ENCODE peak calls at places on chromosomes 2 and 18, in eight cellular contexts. V is transverse colon, L is Peyer's patch, T is A549, R is esophagus muscularis mucosa, U is breast epithelium, O is sigmoid colon, B is HCT116. A is an unnamed sample.

GRCh38 chr2:177164131-177164530 is 48.5 kb upstream of the HNRNPA3 start:
- DNase-seq in U (no peak), V (no peak), R (no peak), O (no peak), B (no peak), T (no peak), L (no peak), A (no peak)

GRCh38 chr2:156430236-156430977 is 5.8 kb upstream of the GPD2 start:
- DNase-seq in R (no peak), T (peak; percentile 20), V (no peak), L (no peak), U (no peak), B (no peak), O (no peak), A (no peak)

GRCh38 chr2:219556413-219556812 is 12.6 kb downstream of the TMEM198 start:
- DNase-seq in V (no peak), L (no peak), O (no peak), T (no peak), R (no peak), B (no peak), U (no peak), A (peak; percentile 73)

GRCh38 chr2:9815844-9816279 is 27.4 kb upstream of the TAF1B start:
- DNase-seq in B (no peak), U (no peak), L (no peak), V (no peak), T (no peak), O (no peak), R (no peak), A (no peak)

GRCh38 chr18:38493991-38494559 is 928.5 kb upstream of the CELF4 start:
- DNase-seq in O (no peak), V (no peak), B (no peak), U (no peak), T (no peak), R (no peak), L (no peak), A (no peak)

GRCh38 chr2:64108842-64109241 is 35.4 kb downstream of the PELI1 start:
- DNase-seq in B (no peak), U (no peak), V (peak; percentile 24), T (no peak), L (peak; percentile 55), O (peak; percentile 63), R (no peak), A (no peak)

GRCh38 chr18:78948707-78949106 is 30.9 kb upstream of the SALL3 start:
- DNase-seq in V (no peak), L (no peak), O (no peak), R (no peak), B (no peak), U (no peak), T (no peak), A (no peak)

GRCh38 chr18:8732442-8733360 is 27.3 kb downstream of the MTCL1 start:
- DNase-seq in V (no peak), T (peak; percentile 90), U (no peak), R (no peak), B (no peak), O (no peak), L (no peak), A (no peak)

GRCh38 chr2:43519711-43520221 is 76.1 kb downstream of the THADA start:
- DNase-seq in U (no peak), T (peak; percentile 39), V (no peak), L (no peak), O (no peak), B (no peak), R (no peak), A (no peak)

GRCh38 chr2:46923011-46923669 is 7.5 kb upstream of the MCFD2 start:
- DNase-seq in V (no peak), R (no peak), B (no peak), L (no peak), U (no peak), O (no peak), T (peak; percentile 53), A (no peak)

GRCh38 chr2:35081001-35081628 is 1274.5 kb upstream of the CRIM1 start:
- DNase-seq in T (peak; percentile 64), O (no peak), B (no peak), L (no peak), R (no peak), U (no peak), V (no peak), A (no peak)

GRCh38 chr2:100073110-100073509 is 69.3 kb downstream of the AFF3 start:
- DNase-seq in U (no peak), T (no peak), L (no peak), O (no peak), V (no peak), B (no peak), R (no peak), A (no peak)

GRCh38 chr2:68877079-68877772 is 6.0 kb upstream of the BMP10 start:
- DNase-seq in R (no peak), L (no peak), T (no peak), B (no peak), V (no peak), O (no peak), U (no peak), A (no peak)

GRCh38 chr2:110153416-110153815 is 37.8 kb upstream of the MALL start:
- DNase-seq in B (no peak), R (no peak), L (no peak), O (no peak), V (no peak), T (no peak), U (no peak), A (no peak)

DNA sequence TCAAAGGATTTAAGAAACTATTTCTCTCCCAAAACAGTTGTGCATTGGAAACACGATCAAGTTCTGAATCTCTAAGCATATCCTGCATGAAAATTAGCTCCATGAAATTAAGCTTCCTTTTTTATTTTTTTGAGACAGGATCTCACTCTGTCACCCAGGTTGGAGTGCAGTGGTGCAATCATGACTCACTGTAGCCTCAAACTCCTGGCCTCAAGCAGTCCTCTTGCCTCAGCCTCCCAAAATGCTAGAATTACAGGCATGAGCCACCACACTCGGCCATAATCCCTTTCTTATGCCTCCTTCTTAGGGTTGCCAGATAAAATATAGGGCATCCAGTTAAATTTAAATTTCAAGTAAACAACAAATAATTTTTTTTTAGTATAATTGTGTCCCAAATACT is 124.4 kb downstream of the ARL4C start:
- DNase-seq in T (no peak), L (no peak), V (no peak), U (no peak), B (no peak), O (no peak), R (no peak), A (no peak)
- TF ChIP-seq POLR2A in T (no peak), L (no peak), V (no peak), U (no peak), B (no peak), O (no peak), R (no peak), A (no peak)

GRCh38 chr2:98334439-98335078 is 11.7 kb upstream of the CNGA3 start:
- DNase-seq in U (no peak), T (peak; percentile 50), L (no peak), B (no peak), V (no peak), R (no peak), O (no peak), A (no peak)
- H3K4me1 ChIP-seq in U (no peaks in the 10 kb centered on the region), T (peaks cover 16% of the 10 kb centered on the region), L (no peaks in the 10 kb centered on the region), B (no peaks in the 10 kb centered on the region), V (no peaks in the 10 kb centered on the region), R (peaks cover 12% of the 10 kb centered on the region), O (peaks cover 17% of the 10 kb centered on the region), A (no peaks in the 10 kb centered on the region)

DNA sequence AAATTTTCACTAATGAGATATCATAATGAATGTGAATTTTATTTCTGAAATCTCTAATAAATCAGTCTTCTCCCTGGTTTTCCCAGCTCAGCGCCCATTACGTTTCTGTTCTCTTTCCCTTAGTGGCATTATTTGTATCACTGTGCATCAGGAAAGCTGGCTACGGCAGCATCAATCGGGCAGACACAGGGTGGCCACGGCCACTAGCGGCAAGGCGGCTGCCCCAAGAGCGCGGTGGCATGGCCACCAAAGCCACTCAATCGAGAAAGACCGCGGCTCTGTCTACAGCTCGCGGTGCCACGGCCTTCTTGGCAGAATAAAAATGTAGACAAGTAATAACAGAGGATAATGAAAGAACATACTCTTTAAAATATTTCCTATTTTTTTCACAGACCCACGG is 168.0 kb downstream of the RPIA start:
- DNase-seq in T (no peak), L (no peak), O (no peak), R (no peak), U (no peak), V (no peak), B (no peak), A (no peak)
- TF ChIP-seq POLR2A in T (no peak), L (no peak), O (no peak), R (no peak), U (no peak), V (no peak), B (no peak), A (no peak)

DNA sequence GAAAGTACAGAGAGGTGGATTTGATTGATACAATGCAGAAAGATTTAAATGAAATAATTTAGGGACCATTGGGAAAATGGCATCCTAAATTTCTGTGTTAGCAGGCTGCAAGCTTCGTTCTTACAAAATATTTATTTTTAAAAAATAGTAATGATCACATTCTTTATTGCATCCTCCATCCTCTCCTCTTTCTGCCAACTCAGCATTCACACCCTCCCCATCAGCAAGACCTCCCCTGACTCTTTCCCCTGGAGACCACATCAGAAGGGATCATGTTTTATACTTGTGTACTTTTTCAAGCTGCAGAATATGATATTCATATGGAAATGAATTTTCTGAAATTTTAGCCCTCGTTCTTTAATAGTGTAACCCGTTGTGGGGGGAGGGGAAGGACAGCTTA is 331.0 kb downstream of the TXNL1 start:
- DNase-seq in U (no peak), L (no peak), T (no peak), R (no peak), B (no peak), O (no peak), V (no peak), A (no peak)
- H3K4me1 ChIP-seq in U (no peaks in the 10 kb centered on the region), L (no peaks in the 10 kb centered on the region), T (no peaks in the 10 kb centered on the region), R (no peaks in the 10 kb centered on the region), B (no peaks in the 10 kb centered on the region), O (no peaks in the 10 kb centered on the region), V (no peaks in the 10 kb centered on the region), A (no peaks in the 10 kb centered on the region)

GRCh38 chr2:73877071-73877802 is 15.6 kb upstream of the ACTG2 start:
- DNase-seq in R (no peak), U (no peak), T (no peak), B (no peak), V (no peak), O (no peak), L (no peak), A (no peak)
- TF ChIP-seq POLR2A in R (no peak), U (no peak), T (no peak), B (no peak), V (no peak), O (no peak), L (no peak), A (no peak)

DNA sequence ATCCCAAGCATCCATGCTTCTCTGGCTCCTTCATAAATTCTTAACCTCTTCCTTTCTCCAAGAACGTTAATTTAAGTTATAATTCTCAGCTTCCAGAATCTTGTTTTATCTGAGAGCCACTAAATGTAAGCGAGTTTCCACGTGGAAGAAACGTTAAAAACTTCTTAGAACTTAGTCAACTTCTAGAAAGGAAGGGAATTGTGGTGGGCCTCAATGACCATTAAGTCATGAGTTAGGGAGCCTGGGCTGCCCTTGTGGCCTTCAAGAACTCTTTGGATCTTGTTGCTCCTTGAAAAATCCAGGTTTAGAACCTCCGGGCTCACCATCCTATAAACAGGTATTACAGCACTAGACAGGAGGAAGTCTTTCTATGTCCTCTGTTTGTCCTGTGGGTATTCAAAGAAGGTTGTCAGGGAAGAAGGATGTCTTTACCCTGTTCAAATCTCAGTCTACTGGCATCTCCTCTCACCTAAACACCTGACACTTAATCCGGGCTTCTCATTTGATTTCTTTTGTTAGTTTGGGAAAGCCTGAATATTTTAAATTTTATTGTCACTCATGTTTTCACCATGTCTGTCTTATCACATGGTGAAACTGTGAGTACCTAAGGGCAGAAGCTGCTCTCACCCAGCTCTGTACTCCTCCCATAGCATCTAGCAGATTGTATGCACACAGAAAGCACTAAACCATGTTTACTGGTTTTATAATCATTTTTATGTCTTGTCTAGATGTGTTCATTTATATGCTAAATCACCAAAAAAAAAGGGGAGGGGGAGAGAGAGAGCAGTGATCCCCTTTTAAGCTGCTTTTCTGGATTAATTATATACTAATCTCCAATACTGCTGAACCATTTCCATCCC is 6.3 kb downstream of the RND3 start:
- DNase-seq in V (no peak), O (no peak), B (no peak), R (no peak), L (no peak), T (no peak), U (no peak), A (no peak)
- H3K4me1 ChIP-seq in V (peaks cover 89% of the 10 kb centered on the region), O (peaks cover 91% of the 10 kb centered on the region), B (peaks cover 94% of the 10 kb centered on the region), R (peaks cover 88% of the 10 kb centered on the region), L (no peaks in the 10 kb centered on the region), T (peaks cover 84% of the 10 kb centered on the region), U (peaks cover 29% of the 10 kb centered on the region), A (peaks cover 9% of the 10 kb centered on the region)

A was measured in spleen.